ENCODE peak calls at places on chromosomes 1 and 21, in six cellular contexts. F is GM10248, R is A549, E is adrenal gland, M is left ventricle myocardium inferior, L is B cell. P is an unnamed sample.

GRCh38 chr1:8252266-8252951 is 65.5 kb upstream of the SLC45A1 start:
- DNase-seq in F (no peak), R (no peak), E (no peak), M (no peak), L (no peak), P (no peak)

GRCh38 chr1:910881-911721 is 12.6 kb upstream of the SAMD11 start:
- DNase-seq in F (no peak), R (peak), E (peak), M (no peak), L (no peak), P (no peak)

GRCh38 chr1:164707868-164708331 is 148.9 kb downstream of the PBX1 start:
- DNase-seq in F (no peak), R (peak), E (peak), M (no peak), L (no peak), P (no peak)

GRCh38 chr1:93864175-93864574 is 14.8 kb downstream of the DNTTIP2 start:
- DNase-seq in F (no peak), R (no peak), E (no peak), M (no peak), L (no peak), P (no peak)

GRCh38 chr1:167563579-167564246 is 10.2 kb upstream of the CREG1 start:
- DNase-seq in F (no peak), R (no peak), E (peak), M (no peak), L (no peak), P (no peak)

GRCh38 chr1:159862557-159862956 is at the start of gene VSIG8:
- DNase-seq in F (no peak), R (no peak), E (no peak), M (no peak), L (no peak), P (no peak)

GRCh38 chr1:19156676-19157075 is 53.4 kb downstream of the UBR4 start:
- DNase-seq in F (no peak), R (no peak), E (peak), M (peak), L (no peak), P (no peak)

GRCh38 chr1:189669846-189670245 is 807.8 kb downstream of the BRINP3 start:
- DNase-seq in F (no peak), R (no peak), E (no peak), M (no peak), L (no peak), P (no peak)

DNA sequence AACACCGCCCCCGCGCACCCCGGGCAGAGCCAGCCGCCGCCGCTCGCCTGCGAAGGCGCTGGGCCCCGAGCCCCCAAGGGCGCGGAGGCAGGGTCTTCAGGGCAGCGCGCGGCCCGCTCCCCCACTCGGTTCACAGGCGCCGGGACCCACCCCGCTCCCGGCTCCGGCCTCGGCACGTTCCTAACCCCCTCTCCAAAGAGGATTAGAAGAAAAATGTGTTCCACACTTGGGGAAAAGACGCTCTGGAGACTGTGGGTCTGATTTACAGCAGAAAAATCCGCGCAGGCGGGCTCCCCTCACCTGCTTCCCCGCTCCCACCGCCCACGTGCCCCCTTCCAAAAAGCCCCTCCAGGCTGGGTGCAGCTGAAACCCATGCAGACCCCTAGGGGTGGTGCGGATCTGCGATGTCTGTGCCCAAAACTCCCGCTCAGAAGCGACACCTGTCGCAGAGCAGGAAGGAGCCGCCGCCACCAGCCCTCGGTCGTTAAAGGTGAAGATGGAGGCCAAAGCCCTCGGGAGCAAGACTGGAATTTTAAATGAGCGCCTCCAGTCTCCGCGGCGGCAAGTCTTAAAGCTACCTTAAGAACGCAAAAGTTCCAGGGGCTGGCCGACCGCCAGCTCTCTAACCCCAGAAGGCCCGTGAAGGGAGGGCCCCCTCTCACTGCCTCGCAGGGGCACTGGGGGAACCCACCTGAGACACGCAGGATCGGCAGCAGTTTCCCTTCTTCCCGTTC is 624 bp upstream of the CHD5 start:
- DNase-seq in F (no peak), R (no peak), E (no peak), M (no peak), L (peak), P (peak)
- TF ChIP-seq CTCF in F (no peak), R (no peak), E (no peak), M (no peak), L (no peak), P (no peak)

GRCh38 chr1:175168782-175169181 is 23.8 kb downstream of the KIAA0040 start:
- DNase-seq in F (no peak), R (no peak), E (no peak), M (no peak), L (no peak), P (no peak)
- TF ChIP-seq CTCF in F (no peak), R (no peak), E (no peak), M (no peak), L (no peak), P (no peak)

GRCh38 chr1:199746985-199747384 is 280.5 kb upstream of the NR5A2 start:
- DNase-seq in F (no peak), R (no peak), E (no peak), M (no peak), L (no peak), P (no peak)

GRCh38 chr1:199751962-199752687 is 275.4 kb upstream of the NR5A2 start:
- DNase-seq in F (no peak), R (no peak), E (no peak), M (no peak), L (no peak), P (no peak)

GRCh38 chr1:199751524-199751923 is 276.0 kb upstream of the NR5A2 start:
- DNase-seq in F (no peak), R (no peak), E (no peak), M (no peak), L (no peak), P (no peak)

GRCh38 chr1:199752688-199753027 is 274.9 kb upstream of the NR5A2 start:
- DNase-seq in F (no peak), R (no peak), E (no peak), M (no peak), L (no peak), P (no peak)

GRCh38 chr1:199747984-199748383 is 279.5 kb upstream of the NR5A2 start:
- DNase-seq in F (no peak), R (no peak), E (no peak), M (no peak), L (no peak), P (no peak)
- TF ChIP-seq CTCF in F (no peak), R (no peak), E (no peak), M (no peak), L (no peak), P (no peak)

DNA sequence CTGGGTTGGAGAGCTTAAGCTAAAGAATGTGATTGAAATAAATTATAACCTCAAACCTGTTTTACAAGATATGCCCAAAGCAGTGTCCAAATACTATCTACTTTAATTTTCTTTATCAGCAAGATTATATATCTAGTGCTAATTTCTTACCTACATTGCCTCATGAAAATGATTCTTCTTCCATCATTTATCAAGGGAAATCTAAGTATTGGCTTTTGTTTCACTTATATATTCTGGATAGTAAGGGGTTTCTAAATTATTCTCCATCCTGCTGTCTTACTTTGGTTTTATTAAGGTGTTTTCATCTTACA is 81.2 kb downstream of the PHTF1 start:
- DNase-seq in F (no peak), R (no peak), E (no peak), M (no peak), L (no peak), P (no peak)
- TF ChIP-seq CTCF in F (no peak), R (no peak), E (no peak), M (no peak), L (peak), P (no peak)

GRCh38 chr1:232174306-232174705 is 455.6 kb downstream of the SIPA1L2 start:
- DNase-seq in F (no peak), R (no peak), E (peak), M (no peak), L (no peak), P (no peak)

GRCh38 chr1:232168513-232168912 is 461.4 kb downstream of the SIPA1L2 start:
- DNase-seq in F (no peak), R (no peak), E (no peak), M (no peak), L (no peak), P (no peak)

GRCh38 chr1:232169436-232169835 is 460.5 kb downstream of the SIPA1L2 start:
- DNase-seq in F (no peak), R (no peak), E (no peak), M (no peak), L (no peak), P (no peak)

GRCh38 chr1:232172556-232172955 is 457.4 kb downstream of the SIPA1L2 start:
- DNase-seq in F (no peak), R (no peak), E (no peak), M (no peak), L (no peak), P (no peak)

GRCh38 chr1:232170909-232171308 is 459.0 kb downstream of the SIPA1L2 start:
- DNase-seq in F (no peak), R (no peak), E (no peak), M (no peak), L (no peak), P (no peak)
- TF ChIP-seq CTCF in F (no peak), R (no peak), E (peak), M (no peak), L (no peak), P (no peak)

GRCh38 chr1:33430751-33431593 is at the start of gene PHC2:
- DNase-seq in F (peak), R (peak), E (peak), M (peak), L (peak), P (peak)
- TF ChIP-seq CTCF in F (peak), R (no peak), E (no peak), M (peak), L (peak), P (no peak)

GRCh38 chr1:64490204-64490818 is 20.4 kb downstream of the CACHD1 start:
- DNase-seq in F (no peak), R (no peak), E (no peak), M (no peak), L (no peak), P (no peak)
- TF ChIP-seq CTCF in F (no peak), R (no peak), E (no peak), M (no peak), L (no peak), P (no peak)

DNA sequence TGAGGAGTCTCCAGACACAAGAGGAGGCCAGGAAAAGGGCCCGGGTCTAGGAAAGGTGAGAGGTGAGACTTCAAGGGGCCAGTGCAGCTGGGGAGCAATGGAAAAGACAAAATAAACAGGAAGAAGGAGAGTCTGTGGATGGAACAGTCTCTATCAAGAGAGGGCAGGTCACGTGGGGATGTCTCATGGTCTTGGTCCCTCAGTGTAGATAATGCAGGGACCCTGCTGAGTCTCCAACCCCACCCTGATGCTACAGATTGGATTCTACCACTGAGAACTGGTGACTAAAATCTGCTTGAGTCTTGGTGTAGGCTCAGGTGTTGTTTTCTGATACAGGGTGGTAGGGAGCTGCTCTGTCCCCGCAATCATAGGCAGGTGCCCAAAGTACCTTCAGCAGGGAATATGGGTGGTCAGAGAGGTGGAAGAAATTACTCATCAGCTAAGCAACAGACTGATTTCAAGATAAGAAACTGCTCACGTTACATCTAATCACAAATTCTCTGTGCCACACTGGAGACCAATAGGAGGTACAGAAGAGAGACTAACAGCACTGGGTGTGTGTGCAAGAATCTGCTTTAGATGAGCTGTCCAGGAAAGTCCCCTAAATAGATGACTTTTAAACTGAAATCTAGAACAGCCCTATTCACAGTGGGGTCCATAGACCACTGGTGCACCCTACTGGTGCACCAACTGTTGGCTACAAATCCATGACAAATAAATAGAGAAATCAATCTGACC is 101.5 kb upstream of the TLR5 start:
- DNase-seq in F (no peak), R (no peak), E (no peak), M (no peak), L (no peak), P (peak)
- TF ChIP-seq CTCF in F (peak), R (peak), E (peak), M (peak), L (no peak), P (no peak)

GRCh38 chr21:18908641-18909040 is 505.1 kb upstream of the TMPRSS15 start:
- DNase-seq in F (no peak), R (no peak), E (no peak), M (no peak), L (no peak), P (no peak)

GRCh38 chr21:18917602-18918001 is 514.0 kb upstream of the TMPRSS15 start:
- DNase-seq in F (no peak), R (no peak), E (no peak), M (no peak), L (no peak), P (no peak)

GRCh38 chr21:18914570-18914969 is 511.0 kb upstream of the TMPRSS15 start:
- DNase-seq in F (no peak), R (no peak), E (no peak), M (no peak), L (no peak), P (no peak)

GRCh38 chr21:18913914-18914313 is 510.3 kb upstream of the TMPRSS15 start:
- DNase-seq in F (no peak), R (no peak), E (no peak), M (no peak), L (no peak), P (no peak)
- TF ChIP-seq CTCF in F (no peak), R (no peak), E (no peak), M (no peak), L (no peak), P (no peak)

GRCh38 chr1:99177465-99177864 is 86.8 kb upstream of the PLPPR4 start:
- DNase-seq in F (no peak), R (no peak), E (no peak), M (no peak), L (no peak), P (no peak)
- TF ChIP-seq CTCF in F (no peak), R (no peak), E (no peak), M (no peak), L (no peak), P (no peak)